ENCODE peak calls at places on chromosomes 3 and 15, in six cellular contexts. One of them, this sample, is unnamed.

GRCh38 chr15:25391971-25392733 is 46.7 kb downstream of the UBE3A start:
- DNase-seq in foreskin fibroblast: peak; percentile 89
- DNase-seq in astrocyte of the spinal cord: peak; percentile 70
- DNase-seq in GM23338: no peak
- DNase-seq in brain microvascular endothelial cell: peak; percentile 49
- DNase-seq in DND-41: no peak
- DNase-seq in this sample: peak; percentile 69

GRCh38 chr3:159844383-159844730 is 144.3 kb upstream of the IL12A start:
- DNase-seq in astrocyte of the spinal cord: peak; percentile 73
- DNase-seq in foreskin fibroblast: no peak
- DNase-seq in brain microvascular endothelial cell: no peak
- DNase-seq in GM23338: no peak
- DNase-seq in DND-41: no peak
- DNase-seq in this sample: no peak

GRCh38 chr3:22922317-22922716 is 280.8 kb upstream of the UBE2E2 start:
- DNase-seq in astrocyte of the spinal cord: peak; percentile 22
- DNase-seq in brain microvascular endothelial cell: no peak
- DNase-seq in DND-41: no peak
- DNase-seq in GM23338: peak; percentile 64
- DNase-seq in foreskin fibroblast: no peak
- DNase-seq in this sample: peak; percentile 44

GRCh38 chr15:43762824-43763223 is 13.9 kb downstream of the ELL3 start:
- DNase-seq in DND-41: no peak
- DNase-seq in foreskin fibroblast: peak; percentile 14
- DNase-seq in brain microvascular endothelial cell: peak; percentile 46
- DNase-seq in astrocyte of the spinal cord: peak; percentile 16
- DNase-seq in GM23338: no peak
- DNase-seq in this sample: peak; percentile 79

GRCh38 chr3:172202797-172203196 is 163.4 kb downstream of the FNDC3B start:
- DNase-seq in foreskin fibroblast: peak; percentile 37
- DNase-seq in brain microvascular endothelial cell: no peak
- DNase-seq in astrocyte of the spinal cord: no peak
- DNase-seq in GM23338: no peak
- DNase-seq in DND-41: no peak
- DNase-seq in this sample: no peak

GRCh38 chr15:88657326-88658069 is 18.7 kb downstream of the ISG20 start:
- DNase-seq in astrocyte of the spinal cord: peak; percentile 51
- DNase-seq in brain microvascular endothelial cell: no peak
- DNase-seq in foreskin fibroblast: peak; percentile 86
- DNase-seq in GM23338: peak; percentile 76
- DNase-seq in DND-41: no peak
- DNase-seq in this sample: peak; percentile 68

GRCh38 chr3:197550489-197550888 is 5.3 kb downstream of the BDH1 start:
- DNase-seq in foreskin fibroblast: no peak
- DNase-seq in DND-41: no peak
- DNase-seq in astrocyte of the spinal cord: no peak
- DNase-seq in brain microvascular endothelial cell: no peak
- DNase-seq in GM23338: peak; percentile 35
- DNase-seq in this sample: no peak

GRCh38 chr3:49181351-49181750 is 10.0 kb downstream of the KLHDC8B start:
- DNase-seq in brain microvascular endothelial cell: no peak
- DNase-seq in foreskin fibroblast: no peak
- DNase-seq in DND-41: no peak
- DNase-seq in GM23338: no peak
- DNase-seq in astrocyte of the spinal cord: no peak
- DNase-seq in this sample: no peak

GRCh38 chr3:149554826-149555225 is 80.3 kb downstream of the TM4SF4 start:
- DNase-seq in GM23338: no peak
- DNase-seq in brain microvascular endothelial cell: no peak
- DNase-seq in DND-41: no peak
- DNase-seq in foreskin fibroblast: peak; percentile 80
- DNase-seq in astrocyte of the spinal cord: peak; percentile 90
- DNase-seq in this sample: peak; percentile 75

GRCh38 chr15:91338763-91339162 is 238.7 kb downstream of the SV2B start:
- DNase-seq in foreskin fibroblast: no peak
- DNase-seq in DND-41: no peak
- DNase-seq in GM23338: peak; percentile 67
- DNase-seq in astrocyte of the spinal cord: peak; percentile 49
- DNase-seq in brain microvascular endothelial cell: peak; percentile 5
- DNase-seq in this sample: peak; percentile 1

GRCh38 chr3:48157215-48157840 is 30.9 kb downstream of the CDC25A start:
- DNase-seq in foreskin fibroblast: peak; percentile 56
- DNase-seq in GM23338: no peak
- DNase-seq in DND-41: no peak
- DNase-seq in astrocyte of the spinal cord: no peak
- DNase-seq in brain microvascular endothelial cell: no peak
- DNase-seq in this sample: no peak

GRCh38 chr15:69074011-69074842 is 59.7 kb downstream of the NOX5 start:
- DNase-seq in foreskin fibroblast: peak; percentile 76
- DNase-seq in astrocyte of the spinal cord: peak; percentile 57
- DNase-seq in GM23338: peak; percentile 84
- DNase-seq in brain microvascular endothelial cell: peak; percentile 39
- DNase-seq in DND-41: no peak
- DNase-seq in this sample: peak; percentile 67

GRCh38 chr15:99143655-99144610 is 39.1 kb downstream of the SYNM start:
- DNase-seq in astrocyte of the spinal cord: peak; percentile 31
- DNase-seq in GM23338: no peak
- DNase-seq in DND-41: no peak
- DNase-seq in foreskin fibroblast: peak; percentile 85
- DNase-seq in brain microvascular endothelial cell: no peak
- DNase-seq in this sample: peak; percentile 47

GRCh38 chr15:87653646-87654045 is 602.9 kb downstream of the NTRK3 start:
- DNase-seq in foreskin fibroblast: no peak
- DNase-seq in GM23338: no peak
- DNase-seq in astrocyte of the spinal cord: no peak
- DNase-seq in brain microvascular endothelial cell: no peak
- DNase-seq in DND-41: no peak
- DNase-seq in this sample: no peak

GRCh38 chr3:141789281-141789680 is 26.1 kb downstream of the GRK7 start:
- DNase-seq in DND-41: no peak
- DNase-seq in foreskin fibroblast: no peak
- DNase-seq in brain microvascular endothelial cell: no peak
- DNase-seq in GM23338: peak; percentile 64
- DNase-seq in astrocyte of the spinal cord: no peak
- DNase-seq in this sample: peak; percentile 12

GRCh38 chr15:91521996-91522395 is 331.5 kb upstream of the SLCO3A1 start:
- DNase-seq in astrocyte of the spinal cord: peak; percentile 58
- DNase-seq in brain microvascular endothelial cell: no peak
- DNase-seq in GM23338: no peak
- DNase-seq in DND-41: no peak
- DNase-seq in foreskin fibroblast: peak; percentile 19
- DNase-seq in this sample: no peak

GRCh38 chr3:45224824-45225464 is 1.1 kb downstream of the TMEM158 start:
- DNase-seq in brain microvascular endothelial cell: peak; percentile 53
- DNase-seq in GM23338: peak; percentile 83
- DNase-seq in DND-41: peak; percentile 28
- DNase-seq in foreskin fibroblast: peak; percentile 89
- DNase-seq in astrocyte of the spinal cord: peak; percentile 73
- DNase-seq in this sample: peak; percentile 83

DNA sequence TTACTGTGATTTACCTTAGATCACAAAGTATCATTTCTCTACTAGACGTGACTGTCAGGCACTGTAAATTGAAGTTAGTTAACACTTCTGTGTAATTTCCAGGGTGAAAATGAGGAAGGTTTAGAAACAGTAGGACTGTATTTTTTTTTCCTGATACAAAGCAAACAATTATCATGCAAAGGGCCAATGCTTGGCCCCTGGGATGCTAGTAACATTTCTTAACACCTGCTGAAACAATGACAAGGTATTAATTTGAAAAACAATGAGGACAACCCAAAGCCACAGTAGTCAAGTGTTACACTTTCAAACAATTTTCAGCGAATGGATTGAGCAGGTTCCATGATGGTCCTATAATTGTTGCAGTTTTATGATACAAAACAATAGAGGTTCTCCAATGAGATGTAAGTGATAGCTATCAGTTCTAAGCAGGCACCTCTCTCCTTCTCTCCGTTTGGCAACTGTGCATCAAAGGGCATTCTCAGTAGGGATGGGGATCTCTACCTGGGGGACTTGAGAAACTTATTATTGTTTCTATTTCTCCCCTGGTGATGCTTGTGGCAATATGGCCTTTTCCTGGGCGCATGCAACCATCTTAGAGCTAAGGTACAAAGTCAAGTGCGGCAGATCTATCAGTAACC is 65.9 kb upstream of the FEZF2 start:
- DNase-seq in astrocyte of the spinal cord: no peak
- DNase-seq in DND-41: no peak
- DNase-seq in brain microvascular endothelial cell: no peak
- DNase-seq in foreskin fibroblast: no peak
- DNase-seq in GM23338: peak; percentile 44
- DNase-seq in this sample: no peak
- H3K4me3 ChIP-seq in astrocyte of the spinal cord: no peak overlapping the region
- H3K4me3 ChIP-seq in DND-41: no peak overlapping the region
- H3K4me3 ChIP-seq in brain microvascular endothelial cell: no peak overlapping the region
- H3K4me3 ChIP-seq in foreskin fibroblast: no peak overlapping the region
- H3K4me3 ChIP-seq in GM23338: no peak overlapping the region
- H3K4me3 ChIP-seq in this sample: no peak overlapping the region

GRCh38 chr3:193704431-193704830 is 111.4 kb downstream of the OPA1 start:
- DNase-seq in brain microvascular endothelial cell: no peak
- DNase-seq in astrocyte of the spinal cord: no peak
- DNase-seq in DND-41: no peak
- DNase-seq in foreskin fibroblast: no peak
- DNase-seq in GM23338: peak; percentile 54
- DNase-seq in this sample: peak; percentile 12
- TF ChIP-seq CTCF in brain microvascular endothelial cell: no peak
- TF ChIP-seq CTCF in astrocyte of the spinal cord: no peak
- TF ChIP-seq CTCF in DND-41: peak; percentile 18
- TF ChIP-seq CTCF in foreskin fibroblast: no peak
- TF ChIP-seq CTCF in GM23338: peak; percentile 35
- TF ChIP-seq CTCF in this sample: peak; percentile 18

GRCh38 chr3:42591811-42592210 is 1.2 kb downstream of the SS18L2 start:
- DNase-seq in DND-41: no peak
- DNase-seq in brain microvascular endothelial cell: no peak
- DNase-seq in astrocyte of the spinal cord: no peak
- DNase-seq in foreskin fibroblast: no peak
- DNase-seq in GM23338: no peak
- DNase-seq in this sample: no peak
- H3K4me3 ChIP-seq in DND-41: peak overlapping the region; percentile 62
- H3K4me3 ChIP-seq in brain microvascular endothelial cell: peak overlapping the region; percentile 78
- H3K4me3 ChIP-seq in astrocyte of the spinal cord: peak overlapping the region; percentile 68
- H3K4me3 ChIP-seq in foreskin fibroblast: peak overlapping the region; percentile 62
- H3K4me3 ChIP-seq in GM23338: peak overlapping the region; percentile 82
- H3K4me3 ChIP-seq in this sample: peak overlapping the region; percentile 76

GRCh38 chr3:126696701-126697267 is 7.3 kb upstream of the CHCHD6 start:
- DNase-seq in GM23338: no peak
- DNase-seq in foreskin fibroblast: no peak
- DNase-seq in brain microvascular endothelial cell: no peak
- DNase-seq in DND-41: no peak
- DNase-seq in astrocyte of the spinal cord: no peak
- DNase-seq in this sample: no peak

GRCh38 chr3:126693921-126694320 is 10.1 kb upstream of the CHCHD6 start:
- DNase-seq in GM23338: no peak
- DNase-seq in DND-41: no peak
- DNase-seq in astrocyte of the spinal cord: no peak
- DNase-seq in foreskin fibroblast: no peak
- DNase-seq in brain microvascular endothelial cell: no peak
- DNase-seq in this sample: no peak

GRCh38 chr3:126692858-126693257 is 11.2 kb upstream of the CHCHD6 start:
- DNase-seq in foreskin fibroblast: no peak
- DNase-seq in DND-41: no peak
- DNase-seq in astrocyte of the spinal cord: no peak
- DNase-seq in brain microvascular endothelial cell: no peak
- DNase-seq in GM23338: peak; percentile 13
- DNase-seq in this sample: no peak
- TF ChIP-seq CTCF in foreskin fibroblast: no peak
- TF ChIP-seq CTCF in DND-41: no peak
- TF ChIP-seq CTCF in astrocyte of the spinal cord: peak; percentile 18
- TF ChIP-seq CTCF in brain microvascular endothelial cell: no peak
- TF ChIP-seq CTCF in GM23338: no peak
- TF ChIP-seq CTCF in this sample: no peak

GRCh38 chr3:128407986-128408692 is 58.6 kb downstream of the DNAJB8 start:
- DNase-seq in foreskin fibroblast: peak; percentile 60
- DNase-seq in astrocyte of the spinal cord: no peak
- DNase-seq in GM23338: no peak
- DNase-seq in brain microvascular endothelial cell: no peak
- DNase-seq in DND-41: no peak
- DNase-seq in this sample: no peak

GRCh38 chr3:128410669-128411573 is 55.8 kb downstream of the DNAJB8 start:
- DNase-seq in brain microvascular endothelial cell: no peak
- DNase-seq in foreskin fibroblast: no peak
- DNase-seq in GM23338: no peak
- DNase-seq in DND-41: no peak
- DNase-seq in astrocyte of the spinal cord: no peak
- DNase-seq in this sample: no peak

GRCh38 chr3:128411574-128412064 is 55.1 kb downstream of the DNAJB8 start:
- DNase-seq in astrocyte of the spinal cord: no peak
- DNase-seq in foreskin fibroblast: no peak
- DNase-seq in DND-41: no peak
- DNase-seq in brain microvascular endothelial cell: no peak
- DNase-seq in GM23338: no peak
- DNase-seq in this sample: no peak

GRCh38 chr3:128408693-128409620 is 57.7 kb downstream of the DNAJB8 start:
- DNase-seq in astrocyte of the spinal cord: no peak
- DNase-seq in brain microvascular endothelial cell: no peak
- DNase-seq in GM23338: peak; percentile 63
- DNase-seq in DND-41: no peak
- DNase-seq in foreskin fibroblast: peak; percentile 44
- DNase-seq in this sample: no peak

DNA sequence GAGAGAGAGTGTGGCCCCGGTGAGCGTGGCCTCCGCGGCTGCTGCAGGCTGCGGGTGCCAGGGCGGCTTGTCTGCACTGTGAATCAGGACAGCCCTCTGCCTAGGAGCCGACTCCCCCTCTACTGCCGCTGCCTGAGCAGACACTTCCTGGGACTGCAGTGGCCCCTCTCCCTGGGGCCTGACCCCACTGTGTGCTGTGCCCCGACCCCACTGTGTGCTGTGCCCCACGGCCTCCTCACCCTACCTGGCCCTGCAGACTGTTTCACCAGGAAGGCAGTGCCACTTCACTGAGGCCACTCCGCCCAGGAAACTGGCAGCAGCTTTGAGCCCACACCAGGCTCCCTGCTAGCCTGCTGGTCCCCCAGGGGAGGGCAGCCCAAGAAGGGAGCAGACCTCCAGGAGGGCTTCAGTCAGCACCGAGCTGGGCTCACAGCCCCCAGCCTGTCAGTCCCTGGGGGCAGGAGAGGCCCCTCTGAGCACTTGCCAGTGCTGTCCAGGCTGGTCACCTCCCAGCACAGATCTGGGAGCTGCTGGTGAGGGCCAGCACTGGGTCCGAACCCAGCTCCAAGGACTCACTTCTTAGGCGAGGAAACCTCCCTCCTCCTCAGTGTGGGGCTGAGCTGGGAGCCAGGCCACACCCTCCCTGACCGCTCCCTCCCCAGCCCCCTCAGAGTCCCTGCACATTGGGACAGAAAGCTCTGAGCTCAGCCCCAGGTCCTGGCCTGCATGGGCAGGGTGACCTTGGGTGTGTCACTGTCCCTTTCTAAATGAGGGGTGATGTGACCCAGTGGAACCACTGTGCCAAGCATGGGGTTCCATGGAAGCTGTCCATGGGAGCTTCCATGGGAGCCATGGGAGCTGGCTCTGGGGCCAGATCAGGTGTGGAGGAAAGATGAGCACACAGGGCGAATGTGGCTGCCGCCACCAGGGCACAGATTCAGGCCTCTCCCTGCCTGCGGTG is 56.8 kb downstream of the DNAJB8 start:
- DNase-seq in astrocyte of the spinal cord: no peak
- DNase-seq in brain microvascular endothelial cell: no peak
- DNase-seq in DND-41: no peak
- DNase-seq in foreskin fibroblast: no peak
- DNase-seq in GM23338: no peak
- DNase-seq in this sample: no peak
- H3K4me3 ChIP-seq in astrocyte of the spinal cord: no peak overlapping the region
- H3K4me3 ChIP-seq in brain microvascular endothelial cell: no peak overlapping the region
- H3K4me3 ChIP-seq in DND-41: no peak overlapping the region
- H3K4me3 ChIP-seq in foreskin fibroblast: no peak overlapping the region
- H3K4me3 ChIP-seq in GM23338: no peak overlapping the region
- H3K4me3 ChIP-seq in this sample: no peak overlapping the region

This sample was measured in choroid plexus epithelial cell.